ENCODE peak calls at places on chromosomes 7 and 10, in ten cellular contexts. Y is WTC11, Q is Daoy, U is NCI-H1105 treated with DMSO at 0.1 percent for 48 hours, F is ACHN, S is lower leg skin, W is SK-N-SH, V is PC-3, N is A549, O is GM12864. J is an unnamed sample.

GRCh38 chr7:75650062-75650461 is 88.7 kb downstream of the HIP1 start:
- DNase-seq in Y (peak; percentile 38), Q (peak; percentile 17), U (no peak), F (peak; percentile 46), S (no peak), W (no peak), V (no peak), N (peak; percentile 51), O (no peak), J (no peak)

GRCh38 chr10:58028597-58029366 is 238.9 kb downstream of the IPMK start:
- DNase-seq in Y (no peak), Q (peak; percentile 72), U (no peak), F (peak; percentile 20), S (no peak), W (no peak), V (peak; percentile 81), N (peak; percentile 16), O (no peak), J (no peak)

GRCh38 chr10:14700551-14700950 is 74.1 kb downstream of the FAM107B start:
- DNase-seq in Y (no peak), Q (no peak), U (no peak), F (no peak), S (no peak), W (no peak), V (no peak), N (no peak), O (no peak), J (no peak)

GRCh38 chr10:110498087-110498981 is 627 bp downstream of the DUSP5 start:
- DNase-seq in Y (peak; percentile 51), Q (peak; percentile 57), U (no peak), F (peak; percentile 52), S (no peak), W (peak; percentile 76), V (no peak), N (peak; percentile 56), O (no peak), J (no peak)

GRCh38 chr10:78224602-78225001 is 190.9 kb downstream of the RPS24 start:
- DNase-seq in Y (no peak), Q (peak; percentile 45), U (no peak), F (no peak), S (no peak), W (no peak), V (no peak), N (no peak), O (no peak), J (no peak)

GRCh38 chr10:119333146-119333792 is 125.9 kb downstream of the GRK5 start:
- DNase-seq in Y (no peak), Q (peak; percentile 82), U (no peak), F (no peak), S (no peak), W (no peak), V (peak; percentile 38), N (no peak), O (no peak), J (no peak)

GRCh38 chr10:36236931-36237330 is 594.8 kb upstream of the FZD8 start:
- DNase-seq in Y (no peak), Q (no peak), U (no peak), F (no peak), S (no peak), W (no peak), V (no peak), N (no peak), O (no peak), J (no peak)

GRCh38 chr7:38678342-38679054 is 47.3 kb upstream of the AMPH start:
- DNase-seq in Y (no peak), Q (no peak), U (no peak), F (no peak), S (no peak), W (no peak), V (no peak), N (no peak), O (no peak), J (no peak)

GRCh38 chr7:16851829-16852228 is 30.0 kb downstream of the AGR3 start:
- DNase-seq in Y (no peak), Q (no peak), U (no peak), F (no peak), S (no peak), W (no peak), V (no peak), N (no peak), O (no peak), J (no peak)

GRCh38 chr10:105538933-105539332 is 897.8 kb downstream of the SORCS3 start:
- DNase-seq in Y (peak; percentile 22), Q (no peak), U (no peak), F (no peak), S (no peak), W (no peak), V (no peak), N (no peak), O (no peak), J (no peak)

J was measured in GM10248.